ENCODE peak calls at places on chromosomes 2 and 18, in six cellular contexts. R, E, N, T, S and Q are unnamed samples.

GRCh38 chr2:31764169-31764568 is 183.4 kb upstream of the SRD5A2 start:
- DNase-seq in E (no peak), R (no peak), T (no peak), N (peak), S (no peak), Q (no peak)

GRCh38 chr2:7456762-7457161 is 539.5 kb downstream of the RNF144A start:
- DNase-seq in T (no peak), N (no peak), S (no peak), E (no peak), R (no peak), Q (no peak)

GRCh38 chr2:221289389-221289788 is 282.7 kb downstream of the EPHA4 start:
- DNase-seq in E (no peak), T (no peak), N (no peak), S (no peak), R (no peak), Q (no peak)

GRCh38 chr2:15748736-15749323 is 157.2 kb downstream of the DDX1 start:
- DNase-seq in T (peak), R (peak), S (peak), E (no peak), N (no peak), Q (peak)

GRCh38 chr2:222561817-222562424 is 94.0 kb downstream of the FARSB start:
- DNase-seq in S (peak), T (peak), N (no peak), E (peak), R (no peak), Q (peak)

GRCh38 chr18:62772860-62773584 is 57.7 kb downstream of the PHLPP1 start:
- DNase-seq in T (no peak), N (no peak), R (no peak), E (no peak), S (no peak), Q (no peak)

GRCh38 chr2:187774551-187775071 is 220.4 kb upstream of the TFPI start:
- DNase-seq in R (no peak), E (peak), N (peak), S (no peak), T (no peak), Q (no peak)

GRCh38 chr18:37425182-37425581 is 140.4 kb downstream of the CELF4 start:
- DNase-seq in E (no peak), T (no peak), R (no peak), N (no peak), S (no peak), Q (no peak)

GRCh38 chr18:27685807-27686412 is 491.0 kb downstream of the CDH2 start:
- DNase-seq in E (no peak), S (peak), T (peak), N (no peak), R (no peak), Q (no peak)

GRCh38 chr2:226756131-226756530 is 43.5 kb downstream of the IRS1 start:
- DNase-seq in R (no peak), E (peak), N (peak), T (peak), S (no peak), Q (no peak)

GRCh38 chr18:80197490-80197889 is 49.8 kb downstream of the PARD6G start:
- DNase-seq in N (no peak), R (no peak), S (no peak), T (no peak), E (no peak), Q (no peak)

GRCh38 chr2:172865422-172865821 is 129.8 kb downstream of the RAPGEF4 start:
- DNase-seq in T (peak), S (no peak), N (no peak), R (no peak), E (no peak), Q (no peak)

GRCh38 chr2:68458962-68459361 is 8.1 kb downstream of the FBXO48 start:
- DNase-seq in R (no peak), N (no peak), T (no peak), S (no peak), E (no peak), Q (no peak)

GRCh38 chr2:188181439-188181838 is 110.2 kb upstream of the GULP1 start:
- DNase-seq in T (peak), E (no peak), R (no peak), S (peak), N (no peak), Q (no peak)

GRCh38 chr2:15988724-15989123 is 48.4 kb downstream of the MYCN start:
- DNase-seq in S (no peak), E (no peak), T (no peak), N (no peak), R (no peak), Q (no peak)

GRCh38 chr2:65842104-65842503 is 409.7 kb upstream of the SPRED2 start:
- DNase-seq in S (no peak), T (no peak), R (no peak), E (no peak), N (no peak), Q (no peak)

GRCh38 chr2:234029150-234029733 is 21.3 kb upstream of the SPP2 start:
- DNase-seq in N (no peak), T (no peak), E (peak), R (no peak), S (no peak), Q (no peak)

GRCh38 chr2:233350708-233351107 is 3.6 kb upstream of the DGKD start:
- DNase-seq in S (no peak), E (peak), N (peak), R (no peak), T (peak), Q (peak)

GRCh38 chr2:170362313-170362795 is 184.4 kb downstream of the MYO3B start:
- DNase-seq in E (no peak), R (no peak), S (no peak), T (no peak), N (no peak), Q (no peak)

GRCh38 chr2:144341538-144341937 is 178.4 kb downstream of the ZEB2 start:
- DNase-seq in N (no peak), R (no peak), S (no peak), E (no peak), T (no peak), Q (no peak)

GRCh38 chr2:146004470-146004869 is 1484.6 kb upstream of the ZEB2 start:
- DNase-seq in N (peak), R (no peak), E (no peak), T (no peak), S (no peak), Q (no peak)

GRCh38 chr2:53515435-53516332 is 251.9 kb upstream of the CHAC2 start:
- DNase-seq in T (peak), N (no peak), S (no peak), R (no peak), E (no peak), Q (no peak)

GRCh38 chr2:160043265-160043664 is 19.1 kb downstream of the PLA2R1 start:
- DNase-seq in E (no peak), S (no peak), T (no peak), R (no peak), N (no peak), Q (no peak)

GRCh38 chr18:14104906-14105748 is 27.1 kb downstream of the ZNF519 start:
- DNase-seq in E (no peak), T (no peak), N (peak), S (no peak), R (no peak), Q (no peak)

GRCh38 chr2:197450485-197450884 is 2.9 kb upstream of the COQ10B start:
- DNase-seq in N (no peak), E (no peak), R (no peak), T (no peak), S (no peak), Q (no peak)

GRCh38 chr18:3044931-3045698 is 32.2 kb upstream of the LPIN2 start:
- DNase-seq in S (no peak), R (no peak), N (no peak), E (no peak), T (peak), Q (peak)

GRCh38 chr2:20675701-20676352 is 8.9 kb downstream of the GDF7 start:
- DNase-seq in T (peak), E (no peak), S (no peak), N (peak), R (no peak), Q (peak)

GRCh38 chr18:45957100-45957499 is 10.0 kb downstream of the EPG5 start:
- DNase-seq in N (no peak), T (no peak), R (no peak), S (no peak), E (no peak), Q (no peak)

GRCh38 chr2:69544951-69545350 is 98.6 kb downstream of the AAK1 start:
- DNase-seq in T (no peak), N (no peak), E (no peak), S (no peak), R (no peak), Q (no peak)

GRCh38 chr2:176140520-176141317 is 10.6 kb upstream of the HOXD4 start:
- DNase-seq in N (no peak), S (peak), T (peak), R (no peak), E (no peak), Q (peak)

GRCh38 chr2:231227309-231228162 is 29.1 kb downstream of the ARMC9 start:
- DNase-seq in R (no peak), T (peak), N (peak), S (peak), E (peak), Q (peak)

GRCh38 chr2:68646303-68646702 is 2.9 kb downstream of the PROKR1 start:
- DNase-seq in R (no peak), N (no peak), T (no peak), E (no peak), S (no peak), Q (no peak)

GRCh38 chr2:24508878-24509277 is 17.8 kb downstream of the NCOA1 start:
- DNase-seq in N (no peak), S (no peak), T (no peak), E (no peak), R (no peak), Q (no peak)

GRCh38 chr18:58572181-58572580 is 56.7 kb downstream of the ALPK2 start:
- DNase-seq in E (no peak), R (no peak), T (no peak), S (no peak), N (peak), Q (peak)

GRCh38 chr2:45654250-45654649 is 2.8 kb downstream of the PRKCE start:
- DNase-seq in R (no peak), N (no peak), E (no peak), T (no peak), S (no peak), Q (no peak)

GRCh38 chr18:2846241-2846637 is 567 bp upstream of the EMILIN2 start:
- DNase-seq in T (no peak), R (no peak), E (no peak), N (no peak), S (no peak), Q (no peak)

GRCh38 chr2:105803337-105803736 is 58.6 kb downstream of the NCK2 start:
- DNase-seq in T (no peak), E (no peak), R (no peak), N (no peak), S (no peak), Q (no peak)

DNA sequence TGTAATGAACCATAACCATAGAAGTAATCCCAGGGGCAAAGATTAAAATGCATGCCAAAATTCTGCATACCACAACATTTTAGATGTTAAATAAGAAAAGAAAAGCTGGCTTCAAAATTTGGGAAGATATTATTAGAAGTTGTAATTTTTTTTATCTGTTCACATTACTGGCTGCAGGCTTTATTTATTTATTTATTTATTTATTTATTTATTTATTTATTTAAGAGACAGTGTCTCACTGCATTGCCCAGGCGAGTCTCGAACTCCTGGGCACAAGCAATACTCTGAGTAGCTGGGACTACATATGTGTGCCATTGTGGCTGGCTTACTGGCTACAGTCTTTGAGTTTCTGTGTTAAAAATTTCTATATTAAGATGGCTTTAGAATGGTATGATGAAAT is 66.5 kb upstream of the PNPT1 start:
- DNase-seq in N (no peak), E (no peak), T (no peak), S (no peak), R (no peak), Q (no peak)
- TF ChIP-seq CTCF in N (no peak), E (no peak), T (no peak), S (no peak), R (no peak), Q (no peak)

DNA sequence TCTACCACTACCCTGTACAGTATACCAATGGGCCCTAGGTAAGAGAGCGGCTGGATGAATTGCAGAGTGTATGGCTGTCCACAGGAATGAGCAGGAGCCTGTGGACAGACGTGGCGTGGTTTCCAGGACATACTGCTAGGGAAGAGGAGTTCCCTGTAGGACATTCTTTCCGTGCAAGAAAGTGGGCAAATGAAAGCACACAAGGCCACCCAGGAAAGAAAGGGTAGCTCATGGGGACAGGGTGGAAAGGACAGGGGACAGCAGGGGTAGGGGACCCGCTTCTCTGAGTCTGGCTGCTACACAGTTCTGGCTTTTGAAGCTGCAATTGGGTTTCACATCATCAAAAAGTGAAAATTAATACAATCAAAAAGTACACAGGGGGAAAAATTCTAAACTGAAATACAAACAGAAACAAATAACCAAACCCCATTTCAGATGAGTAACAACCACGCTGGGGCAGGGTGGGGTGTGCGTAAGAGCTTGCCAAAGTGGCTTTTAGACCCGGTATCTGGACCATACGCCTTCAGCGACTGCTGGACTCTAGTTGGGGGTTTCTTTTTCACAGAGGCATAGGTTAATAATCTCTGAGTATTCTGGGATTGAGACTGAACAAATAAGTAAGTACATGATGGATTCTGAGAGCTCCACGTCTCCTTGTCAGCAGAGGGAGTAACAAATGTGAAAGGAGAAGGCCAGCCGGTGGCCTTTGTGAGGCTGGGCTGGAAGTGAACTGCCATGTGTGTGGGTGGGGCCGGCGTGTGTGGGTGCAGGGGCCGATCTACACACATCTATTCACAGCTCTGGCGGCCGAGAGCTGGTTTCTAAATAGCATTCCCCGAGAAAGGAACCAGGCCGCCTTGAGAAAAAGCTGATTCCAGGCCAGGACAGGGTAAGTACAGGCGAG is 84.0 kb downstream of the HDAC4 start:
- DNase-seq in S (no peak), N (no peak), T (no peak), E (no peak), R (peak), Q (no peak)
- TF ChIP-seq CTCF in S (no peak), N (no peak), T (no peak), E (no peak), R (no peak), Q (no peak)

DNA sequence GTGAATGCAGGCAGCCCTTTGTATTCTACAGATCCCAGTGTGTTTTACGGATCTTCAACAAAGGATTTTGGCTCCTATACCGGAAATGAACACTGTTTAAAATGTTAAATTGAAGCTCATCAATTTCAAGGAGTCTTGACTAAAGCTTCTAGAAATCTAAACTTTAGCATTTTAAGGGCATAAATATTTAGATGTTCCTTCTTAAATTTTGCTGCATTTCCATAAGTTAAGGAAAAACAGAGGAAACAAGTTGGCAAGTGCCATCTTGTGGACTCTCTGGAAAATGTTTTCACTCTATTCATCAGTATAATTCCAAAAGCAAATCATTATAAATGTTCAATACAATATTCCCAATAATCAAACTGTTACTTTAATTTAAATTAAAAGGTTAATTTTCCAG is 19.6 kb downstream of the CHN1 start:
- DNase-seq in S (no peak), T (no peak), E (no peak), R (no peak), N (no peak), Q (no peak)
- TF ChIP-seq CTCF in S (peak), T (no peak), E (peak), R (no peak), N (peak), Q (peak)

GRCh38 chr2:219998714-219999227 is 371.3 kb downstream of the SLC4A3 start:
- DNase-seq in R (no peak), S (no peak), N (no peak), T (no peak), E (no peak), Q (no peak)

GRCh38 chr2:219997341-219997851 is 370.0 kb downstream of the SLC4A3 start:
- DNase-seq in E (peak), T (peak), S (peak), R (no peak), N (peak), Q (no peak)

GRCh38 chr2:220000080-220000479 is 372.6 kb downstream of the SLC4A3 start:
- DNase-seq in T (no peak), E (no peak), S (no peak), R (no peak), N (no peak), Q (no peak)

GRCh38 chr2:219996366-219996765 is 368.9 kb downstream of the SLC4A3 start:
- DNase-seq in T (no peak), S (no peak), R (no peak), N (no peak), E (no peak), Q (no peak)

DNA sequence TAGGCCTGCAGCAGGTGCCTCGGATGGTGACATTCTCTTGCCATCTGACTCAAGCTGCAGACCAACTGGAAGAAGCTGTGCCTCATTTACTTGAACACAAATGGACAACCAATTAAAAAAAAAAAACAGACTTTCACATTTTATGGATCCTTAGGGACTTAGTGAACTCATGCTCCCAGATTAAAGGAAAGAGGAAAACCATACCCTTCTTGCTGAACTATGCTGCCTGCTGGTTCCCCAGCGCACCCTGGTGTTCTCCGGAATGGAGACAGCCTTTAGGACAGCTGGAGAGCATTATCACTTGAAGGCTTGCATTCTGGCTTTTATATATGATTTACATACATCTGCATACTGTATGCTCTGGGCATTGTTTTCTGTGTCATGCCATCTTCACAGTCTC is 370.7 kb downstream of the SLC4A3 start:
- DNase-seq in T (no peak), S (no peak), N (no peak), E (no peak), R (no peak), Q (no peak)
- TF ChIP-seq CTCF in T (no peak), S (no peak), N (peak), E (no peak), R (no peak), Q (no peak)

DNA sequence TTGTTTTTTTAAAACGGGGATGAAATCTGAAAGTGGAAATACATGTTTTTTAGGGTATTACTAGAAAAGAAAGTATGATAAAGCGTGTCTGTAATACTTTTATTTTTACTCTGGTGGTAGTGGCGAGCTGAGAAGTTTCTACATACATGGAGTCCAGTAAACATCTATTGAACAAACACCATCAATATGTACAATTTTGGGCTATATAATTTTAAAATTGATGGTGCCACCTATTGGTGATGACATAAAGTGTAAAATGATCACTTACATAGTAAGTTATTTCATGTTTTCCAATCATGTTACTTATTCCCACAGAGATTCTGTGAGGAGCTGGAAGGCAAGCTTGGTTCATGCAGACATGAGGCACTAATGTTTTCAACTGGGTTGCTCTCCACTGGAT is 31.5 kb upstream of the NFE2L2 start:
- DNase-seq in T (no peak), E (no peak), S (no peak), N (no peak), R (no peak), Q (no peak)
- TF ChIP-seq CTCF in T (peak), E (peak), S (peak), N (peak), R (no peak), Q (no peak)

GRCh38 chr2:86082768-86083167 is 22.9 kb downstream of the POLR1A start:
- DNase-seq in S (no peak), R (no peak), N (no peak), E (no peak), T (no peak), Q (no peak)

GRCh38 chr2:86079981-86080911 is 25.4 kb downstream of the POLR1A start:
- DNase-seq in S (peak), E (no peak), N (no peak), R (peak), T (peak), Q (peak)

GRCh38 chr2:86081724-86082123 is 24.0 kb downstream of the POLR1A start:
- DNase-seq in N (no peak), T (no peak), E (no peak), S (no peak), R (no peak), Q (no peak)

GRCh38 chr2:86074811-86075210 is 30.9 kb downstream of the POLR1A start:
- DNase-seq in S (no peak), T (no peak), N (no peak), R (no peak), E (no peak), Q (no peak)

GRCh38 chr2:86078801-86079545 is 26.7 kb downstream of the POLR1A start:
- DNase-seq in E (no peak), N (peak), R (no peak), S (peak), T (peak), Q (peak)
- TF ChIP-seq CTCF in E (peak), N (peak), R (no peak), S (no peak), T (no peak), Q (peak)